ENCODE peak calls at places on chromosome 2, in four cellular contexts. O is nephron progenitor cell, B is Calu3, Q is HFF-Myc. M is an unnamed sample.
A peak's percentile ranks its signal among the peaks of the same experiment; 100 is the strongest.

GRCh38 chr2:71613953-71614925 is 160.9 kb downstream of the DYSF start:
- DNase-seq in O (no peak), B (no peak), Q (no peak), M (no peak)

GRCh38 chr2:217092710-217093379 is 233.0 kb upstream of the TNP1 start:
- DNase-seq in O (no peak), B (no peak), Q (no peak), M (no peak)

GRCh38 chr2:54054774-54055173 is 60.6 kb upstream of the ACYP2 start:
- DNase-seq in O (no peak), B (no peak), Q (no peak), M (no peak)

GRCh38 chr2:128362889-128363228 is 44.2 kb upstream of the HS6ST1 start:
- DNase-seq in O (peak; percentile 68), B (no peak), Q (peak; percentile 32), M (no peak)

GRCh38 chr2:46669996-46670793 is 190.8 kb downstream of the TMEM247 start:
- DNase-seq in O (no peak), B (no peak), Q (no peak), M (no peak)

GRCh38 chr2:48515588-48515987 is 14.4 kb upstream of the STON1 start:
- DNase-seq in O (no peak), B (no peak), Q (no peak), M (no peak)

GRCh38 chr2:10760794-10761504 is 39.5 kb downstream of the ATP6V1C2 start:
- DNase-seq in O (no peak), B (no peak), Q (no peak), M (no peak)

GRCh38 chr2:137951606-137952005 is 12.7 kb upstream of the HNMT start:
- DNase-seq in O (no peak), B (no peak), Q (no peak), M (no peak)

GRCh38 chr2:66571873-66572272 is 136.9 kb downstream of the MEIS1 start:
- DNase-seq in O (no peak), B (no peak), Q (no peak), M (no peak)

GRCh38 chr2:153589586-153589985 is 111.0 kb upstream of the RPRM start:
- DNase-seq in O (no peak), B (no peak), Q (no peak), M (no peak)

GRCh38 chr2:79393806-79394484 is 118.9 kb upstream of the CTNNA2 start:
- DNase-seq in O (peak; percentile 58), B (no peak), Q (no peak), M (no peak)

GRCh38 chr2:88933980-88934379 is 242.5 kb downstream of the RPIA start:
- DNase-seq in O (no peak), B (no peak), Q (no peak), M (no peak)
- TF ChIP-seq CTCF in O (no peak), B (no peak), Q (no peak), M (no peak)

GRCh38 chr2:65437392-65438135 is 5.2 kb upstream of the SPRED2 start:
- DNase-seq in O (no peak), B (no peak), Q (no peak), M (no peak)

GRCh38 chr2:65436825-65437221 is 4.4 kb upstream of the SPRED2 start:
- DNase-seq in O (peak; percentile 17), B (no peak), Q (no peak), M (peak; percentile 83)

GRCh38 chr2:65435625-65436168 is 3.3 kb upstream of the SPRED2 start:
- DNase-seq in O (peak; percentile 91), B (peak; percentile 86), Q (no peak), M (peak; percentile 86)

GRCh38 chr2:65434592-65435241 is 2.3 kb upstream of the SPRED2 start:
- DNase-seq in O (no peak), B (no peak), Q (no peak), M (no peak)

GRCh38 chr2:65436169-65436824 is 3.9 kb upstream of the SPRED2 start:
- DNase-seq in O (peak; percentile 65), B (peak; percentile 76), Q (peak; percentile 64), M (peak; percentile 77)
- TF ChIP-seq CTCF in O (no peak), B (no peak), Q (no peak), M (no peak)

GRCh38 chr2:142682528-142682927 is 194.9 kb upstream of the KYNU start:
- DNase-seq in O (no peak), B (no peak), Q (no peak), M (peak; percentile 18)
- TF ChIP-seq CTCF in O (no peak), B (no peak), Q (no peak), M (no peak)

DNA sequence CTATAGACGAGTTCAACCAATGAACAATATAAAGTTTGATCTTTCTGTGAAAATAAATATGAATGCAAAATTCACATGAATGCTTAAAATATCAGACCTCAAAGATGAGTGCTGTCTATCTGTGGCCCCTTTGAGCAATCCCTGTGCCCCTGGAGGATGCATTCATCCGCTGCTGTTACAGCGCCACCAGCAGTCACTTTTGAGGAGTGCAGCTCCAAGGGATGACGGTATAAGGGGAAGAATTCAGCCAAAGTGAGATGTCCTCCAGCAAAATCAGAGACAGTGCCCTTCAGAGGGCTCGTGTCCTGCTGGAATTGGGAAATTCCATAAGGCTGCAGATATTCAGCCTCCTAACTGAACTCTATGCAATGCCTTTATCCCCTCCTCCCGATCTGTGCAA is 12.0 kb upstream of the CHRNA1 start:
- DNase-seq in O (no peak), B (no peak), Q (no peak), M (no peak)
- TF ChIP-seq CTCF in O (no peak), B (no peak), Q (peak; percentile 82), M (peak; percentile 14)

DNA sequence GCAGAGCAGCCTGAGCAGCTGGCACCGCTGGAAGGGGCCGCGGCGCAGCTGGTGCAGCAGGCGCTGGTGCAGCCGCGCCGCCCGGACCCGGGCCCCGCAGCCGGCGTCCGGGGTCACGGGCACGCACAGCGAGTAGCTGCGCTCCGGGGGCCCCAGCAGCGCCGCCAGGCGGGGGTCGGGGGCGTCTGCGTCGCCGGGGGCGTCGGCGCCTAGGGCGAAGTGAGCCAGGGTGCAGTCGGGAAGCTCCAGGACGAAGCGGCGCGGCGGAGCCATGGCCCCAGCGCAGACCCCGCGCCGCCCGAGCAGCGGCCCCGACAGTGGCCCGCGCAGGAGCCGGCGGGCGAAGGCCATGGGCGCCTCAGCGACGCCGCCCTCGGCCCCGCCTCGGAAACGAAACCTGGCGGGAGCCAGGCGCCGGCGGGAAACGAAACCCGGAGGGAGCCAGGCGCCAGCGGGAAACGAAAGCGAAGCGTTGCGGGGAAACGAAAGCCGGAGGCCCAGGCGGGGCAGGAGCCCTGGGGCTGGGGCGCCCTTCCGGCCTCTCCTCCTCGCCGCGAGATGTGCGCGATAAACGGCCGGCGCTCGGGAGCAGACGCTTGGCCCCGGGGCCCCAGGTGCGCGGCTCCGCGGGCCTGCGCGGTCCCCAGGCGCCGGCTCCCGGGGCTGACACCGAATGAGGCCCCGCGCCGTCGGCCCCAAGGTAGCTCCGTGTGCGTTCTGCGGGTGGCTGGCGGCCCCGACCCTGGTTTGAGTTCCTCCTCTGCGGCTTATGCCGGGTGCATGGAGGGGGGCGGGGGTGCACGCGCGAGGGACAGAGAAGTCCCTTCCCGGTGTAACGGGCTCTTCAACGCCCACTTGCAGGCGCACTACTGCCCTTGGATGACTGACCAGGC is at the start of gene CMPK2:
- DNase-seq in O (peak; percentile 72), B (peak; percentile 71), Q (no peak), M (peak; percentile 89)
- TF ChIP-seq CTCF in O (no peak), B (no peak), Q (no peak), M (peak; percentile 28)

GRCh38 chr2:64915510-64915900 is 73.7 kb upstream of the SLC1A4 start:
- DNase-seq in O (no peak), B (no peak), Q (no peak), M (no peak)

GRCh38 chr2:64910972-64911433 is 78.2 kb upstream of the SLC1A4 start:
- DNase-seq in O (no peak), B (no peak), Q (no peak), M (no peak)

GRCh38 chr2:64914247-64914646 is 75.0 kb upstream of the SLC1A4 start:
- DNase-seq in O (no peak), B (no peak), Q (no peak), M (no peak)

GRCh38 chr2:64914735-64915509 is 74.3 kb upstream of the SLC1A4 start:
- DNase-seq in O (no peak), B (no peak), Q (peak; percentile 36), M (peak; percentile 63)

DNA sequence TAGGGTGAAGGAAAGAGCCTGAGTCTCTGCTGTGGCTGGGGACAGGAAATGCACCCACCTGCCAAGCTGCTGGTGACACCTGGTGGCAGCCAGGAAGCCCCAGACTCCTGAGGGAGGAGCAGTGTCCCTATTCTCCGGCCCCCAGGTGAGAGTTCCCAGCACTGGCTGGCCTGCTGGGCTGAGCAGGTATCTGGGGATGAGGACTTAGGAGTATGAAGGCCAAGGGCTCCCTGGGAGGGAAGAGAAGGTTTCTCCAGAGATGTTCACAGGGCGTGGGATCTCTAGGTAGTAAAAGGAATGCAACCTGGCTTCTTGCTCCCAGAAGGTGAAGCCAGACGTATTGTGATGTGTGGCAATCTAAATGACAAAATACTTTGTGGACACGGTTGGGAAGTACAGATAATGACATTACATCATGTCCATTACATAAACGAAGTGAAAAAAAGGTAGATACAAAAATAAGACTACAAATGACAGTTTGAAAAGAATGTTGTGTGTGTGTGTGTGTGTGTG is 75.8 kb upstream of the SLC1A4 start:
- DNase-seq in O (peak; percentile 21), B (peak; percentile 77), Q (no peak), M (no peak)
- TF ChIP-seq CTCF in O (peak; percentile 23), B (peak; percentile 59), Q (peak; percentile 23), M (peak; percentile 37)

GRCh38 chr2:64145119-64145518 is 899 bp upstream of the PELI1 start:
- DNase-seq in O (no peak), B (no peak), Q (no peak), M (no peak)

GRCh38 chr2:64143154-64144056 is 815 bp downstream of the PELI1 start:
- DNase-seq in O (peak; percentile 65), B (peak; percentile 29), Q (no peak), M (peak; percentile 28)

GRCh38 chr2:64145760-64146159 is 1.5 kb upstream of the PELI1 start:
- DNase-seq in O (no peak), B (no peak), Q (no peak), M (no peak)

GRCh38 chr2:64142817-64143153 is 1.4 kb downstream of the PELI1 start:
- DNase-seq in O (no peak), B (no peak), Q (no peak), M (no peak)

GRCh38 chr2:64144057-64145013 is at the start of gene PELI1:
- DNase-seq in O (peak; percentile 94), B (peak; percentile 99), Q (peak; percentile 97), M (peak; percentile 95)
- TF ChIP-seq CTCF in O (no peak), B (peak; percentile 21), Q (no peak), M (peak; percentile 58)

GRCh38 chr2:161947394-161947793 is 126.6 kb downstream of the DPP4 start:
- DNase-seq in O (no peak), B (no peak), Q (peak; percentile 2), M (no peak)

GRCh38 chr2:161943012-161943411 is 131.0 kb downstream of the DPP4 start:
- DNase-seq in O (no peak), B (no peak), Q (peak; percentile 9), M (no peak)

GRCh38 chr2:161946489-161947107 is 127.4 kb downstream of the DPP4 start:
- DNase-seq in O (peak; percentile 4), B (peak; percentile 34), Q (peak; percentile 3), M (no peak)
- TF ChIP-seq CTCF in O (peak; percentile 60), B (peak; percentile 44), Q (peak; percentile 28), M (no peak)

DNA sequence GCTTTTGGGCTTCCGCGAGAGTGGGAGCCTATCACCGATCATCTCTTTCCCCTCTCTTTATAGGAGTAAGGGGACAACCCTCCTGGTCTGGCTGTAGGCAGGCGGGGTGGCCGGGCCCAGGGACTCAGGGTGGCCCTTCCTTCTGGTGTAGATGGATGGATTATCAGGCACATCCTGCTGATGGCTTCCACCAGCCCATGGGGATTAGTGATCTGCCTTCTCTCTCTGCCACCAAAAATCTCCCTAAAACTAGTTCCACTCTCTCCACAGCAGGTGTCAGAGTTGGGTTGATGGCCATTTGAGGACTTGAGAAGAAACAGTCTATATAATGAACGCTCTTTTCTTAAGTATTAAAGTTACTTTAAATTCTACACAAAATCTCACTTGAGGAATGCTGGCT is 37.4 kb downstream of the NCK2 start:
- DNase-seq in O (no peak), B (no peak), Q (no peak), M (no peak)
- TF ChIP-seq CTCF in O (no peak), B (no peak), Q (no peak), M (peak; percentile 16)